ENCODE peak calls at places on chromosomes 12 and 14, in four cellular contexts. K is testis, T is SHP77, P is AG04450. R is an unnamed sample.

GRCh38 chr12:132069336-132069985 is 74.7 kb downstream of the DDX51 start:
- DNase-seq in P (no peak), K (no peak), T (no peak), R (no peak)

GRCh38 chr12:124704619-124705018 is 137.2 kb upstream of the NCOR2 start:
- DNase-seq in T (no peak), K (no peak), P (no peak), R (no peak)

GRCh38 chr14:64937821-64938193 is 4.7 kb downstream of the GPX2 start:
- DNase-seq in T (peak; percentile 32), P (no peak), K (no peak), R (no peak)

GRCh38 chr12:10304161-10304574 is 3.5 kb upstream of the KLRD1 start:
- DNase-seq in P (peak; percentile 63), T (no peak), K (no peak), R (no peak)

GRCh38 chr14:44107156-44107555 is 399.9 kb downstream of the FSCB start:
- DNase-seq in T (no peak), K (no peak), P (no peak), R (no peak)

GRCh38 chr14:53865716-53866115 is 90.9 kb downstream of the BMP4 start:
- DNase-seq in K (no peak), T (no peak), P (no peak), R (no peak)

GRCh38 chr12:53560386-53560785 is 53.1 kb upstream of the NPFF start:
- DNase-seq in K (peak; percentile 36), T (no peak), P (no peak), R (no peak)

GRCh38 chr14:51719970-51720369 is 68.3 kb downstream of the FRMD6 start:
- DNase-seq in K (no peak), P (no peak), T (no peak), R (no peak)

GRCh38 chr14:94136575-94137331 is 7.3 kb upstream of the IFI27L2 start:
- DNase-seq in K (peak; percentile 97), P (peak; percentile 57), T (peak; percentile 85), R (peak; percentile 85)

GRCh38 chr14:72094844-72095582 is 162.8 kb downstream of the RGS6 start:
- DNase-seq in P (no peak), K (no peak), T (no peak), R (no peak)

GRCh38 chr12:96985515-96986362 is 78.7 kb downstream of the NEDD1 start:
- DNase-seq in T (peak; percentile 10), K (peak; percentile 39), P (no peak), R (peak; percentile 74)

GRCh38 chr12:41277019-41277770 is 89.1 kb downstream of the PDZRN4 start:
- DNase-seq in K (peak; percentile 30), T (peak; percentile 4), P (peak; percentile 6), R (peak; percentile 54)

GRCh38 chr12:118119449-118119879 is 15.7 kb upstream of the VSIG10 start:
- DNase-seq in P (no peak), T (no peak), K (no peak), R (no peak)

GRCh38 chr14:79576434-79576833 is 634.9 kb downstream of the DIO2 start:
- DNase-seq in P (peak; percentile 18), T (no peak), K (no peak), R (no peak)

GRCh38 chr12:56987551-56988053 is 18.7 kb downstream of the ZBTB39 start:
- DNase-seq in T (peak; percentile 50), P (peak; percentile 38), K (peak; percentile 91), R (peak; percentile 79)

GRCh38 chr12:7015555-7016370 is 2.5 kb downstream of the LPCAT3 start:
- DNase-seq in K (no peak), P (no peak), T (no peak), R (no peak)

GRCh38 chr14:28102814-28103213 is 663.8 kb upstream of the FOXG1 start:
- DNase-seq in K (no peak), T (peak; percentile 56), P (no peak), R (no peak)

GRCh38 chr12:61536117-61536516 is 724.1 kb upstream of the USP15 start:
- DNase-seq in K (no peak), T (no peak), P (no peak), R (no peak)

GRCh38 chr14:67428501-67429031 is 16.6 kb upstream of the PLEK2 start:
- DNase-seq in K (no peak), P (peak; percentile 27), T (no peak), R (no peak)

GRCh38 chr14:91399868-91400640 is 17.6 kb downstream of the CCDC88C start:
- DNase-seq in K (no peak), P (no peak), T (no peak), R (no peak)

GRCh38 chr12:110102255-110102654 is 21.9 kb upstream of the IFT81 start:
- DNase-seq in P (no peak), K (peak; percentile 86), T (peak; percentile 76), R (no peak)

GRCh38 chr14:51554339-51554920 is 97.3 kb upstream of the FRMD6 start:
- DNase-seq in K (no peak), T (no peak), P (peak; percentile 64), R (no peak)

GRCh38 chr14:65242732-65243134 is 140.4 kb upstream of the MAX start:
- DNase-seq in K (no peak), P (no peak), T (no peak), R (no peak)

GRCh38 chr12:118371354-118372282 is 1.1 kb downstream of the TAOK3 start:
- DNase-seq in T (no peak), K (peak; percentile 64), P (no peak), R (no peak)

GRCh38 chr12:30824311-30824710 is 69.6 kb upstream of the CAPRIN2 start:
- DNase-seq in P (no peak), T (no peak), K (no peak), R (no peak)

GRCh38 chr12:88854260-88854659 is 274.0 kb upstream of the KITLG start:
- DNase-seq in K (no peak), P (peak; percentile 48), T (no peak), R (no peak)

GRCh38 chr14:56120091-56120632 is 2.0 kb downstream of the PELI2 start:
- DNase-seq in T (peak; percentile 51), K (peak; percentile 41), P (no peak), R (no peak)

GRCh38 chr12:54287316-54288157 is 7.0 kb downstream of the HNRNPA1 start:
- DNase-seq in T (no peak), P (no peak), K (no peak), R (no peak)

GRCh38 chr12:47303207-47303606 is 223.4 kb upstream of the AMIGO2 start:
- DNase-seq in P (peak; percentile 38), K (no peak), T (no peak), R (no peak)

GRCh38 chr12:138898-139534 is 72.4 kb downstream of the IQSEC3 start:
- DNase-seq in K (peak; percentile 42), P (no peak), T (no peak), R (no peak)

GRCh38 chr12:114683709-114684097 is 272 bp downstream of the TBX3 start:
- DNase-seq in T (no peak), K (no peak), P (no peak), R (no peak)

GRCh38 chr12:46110928-46111699 is 120.7 kb upstream of the SCAF11 start:
- DNase-seq in P (no peak), T (no peak), K (no peak), R (no peak)

GRCh38 chr12:1277905-1278304 is 286.9 kb downstream of the ERC1 start:
- DNase-seq in P (no peak), K (no peak), T (no peak), R (no peak)

GRCh38 chr14:82431031-82431430 is 897.4 kb upstream of the SEL1L start:
- DNase-seq in T (no peak), P (no peak), K (no peak), R (no peak)

GRCh38 chr12:94718114-94718513 is 67.8 kb upstream of the TMCC3 start:
- DNase-seq in P (no peak), K (no peak), T (no peak), R (peak; percentile 25)

GRCh38 chr12:41442905-41443304 is 254.8 kb downstream of the PDZRN4 start:
- DNase-seq in K (no peak), T (no peak), P (no peak), R (no peak)

GRCh38 chr12:17062296-17063061 is 456.5 kb upstream of the LMO3 start:
- DNase-seq in K (no peak), T (no peak), P (no peak), R (peak; percentile 77)

GRCh38 chr12:114328292-114328691 is 77.7 kb downstream of the TBX5 start:
- DNase-seq in P (no peak), T (no peak), K (no peak), R (no peak)

R was measured in NCI-H774.